ENCODE peak calls at places on chromosomes 4 and X, in ten cellular contexts. Z is posterior cingulate gyrus; O is endothelial cell; L is sigmoid colon; J is G401; R is GM23248; G is EH; T is left cardiac atrium; A is GM03348; F is CD8-positive, alpha-beta memory T cell. X is an unnamed sample.
A peak's percentile ranks its signal among the peaks of the same experiment; 100 is the strongest.

GRCh38 chrX:47643926-47644325 is 6.4 kb downstream of the ELK1 start:
- DNase-seq in G (peak; percentile 45), R (peak; percentile 41), F (no peak), O (no peak), A (peak; percentile 15), Z (no peak), T (no peak), J (peak; percentile 59), L (no peak), X (peak; percentile 72)

GRCh38 chr4:105990933-105991332 is 95.7 kb downstream of the NPNT start:
- DNase-seq in G (peak; percentile 76), F (no peak), T (peak; percentile 81), J (peak; percentile 96), L (peak; percentile 89), A (peak; percentile 65), O (no peak), Z (peak; percentile 90), R (peak; percentile 86), X (peak; percentile 84)

GRCh38 chrX:71100581-71101505 is 5.2 kb downstream of the FOXO4 start:
- DNase-seq in O (no peak), F (peak; percentile 44), A (no peak), T (no peak), L (no peak), G (no peak), R (no peak), Z (no peak), J (no peak), X (no peak)

GRCh38 chrX:96244955-96245354 is 439.7 kb upstream of the DIAPH2 start:
- DNase-seq in Z (no peak), L (no peak), O (no peak), T (no peak), F (no peak), G (no peak), A (no peak), J (no peak), R (no peak), X (no peak)

GRCh38 chr4:152605641-152606304 is 69.9 kb upstream of the FBXW7 start:
- DNase-seq in F (no peak), A (peak; percentile 77), O (no peak), Z (no peak), T (no peak), R (peak; percentile 88), G (peak; percentile 86), L (no peak), J (no peak), X (no peak)

GRCh38 chr4:137794779-137795178 is 262.5 kb upstream of the PCDH18 start:
- DNase-seq in T (no peak), G (no peak), F (no peak), A (peak; percentile 4), J (no peak), L (no peak), O (no peak), Z (no peak), R (peak; percentile 26), X (no peak)

GRCh38 chr4:84531689-84532088 is 32.6 kb upstream of the NKX6-1 start:
- DNase-seq in O (no peak), Z (no peak), T (no peak), L (no peak), F (no peak), R (no peak), J (no peak), A (no peak), G (peak; percentile 3), X (no peak)

GRCh38 chr4:55078987-55079386 is 46.4 kb downstream of the KDR start:
- DNase-seq in T (peak; percentile 81), G (peak; percentile 70), J (no peak), O (no peak), A (peak; percentile 86), F (no peak), R (peak; percentile 93), Z (no peak), L (no peak), X (peak; percentile 97)

GRCh38 chr4:105807496-105807895 is 87.8 kb upstream of the NPNT start:
- DNase-seq in R (peak; percentile 9), O (no peak), F (no peak), A (no peak), J (no peak), T (no peak), G (peak; percentile 25), L (no peak), Z (no peak), X (peak; percentile 42)

GRCh38 chrX:123422875-123423274 is 238.8 kb downstream of the GRIA3 start:
- DNase-seq in T (no peak), Z (peak; percentile 66), F (no peak), J (no peak), L (no peak), R (peak; percentile 60), A (peak; percentile 17), O (peak; percentile 3), G (peak; percentile 51), X (peak; percentile 67)

GRCh38 chr4:100848865-100849264 is 331.0 kb upstream of the EMCN start:
- DNase-seq in T (no peak), R (no peak), A (no peak), G (no peak), O (no peak), Z (no peak), F (no peak), J (no peak), L (no peak), X (no peak)

GRCh38 chr4:155769092-155769491 is 10.3 kb downstream of the GUCY1B1 start:
- DNase-seq in A (no peak), L (no peak), F (no peak), T (no peak), G (no peak), R (no peak), Z (no peak), J (no peak), O (no peak), X (no peak)

GRCh38 chr4:88018471-88018870 is 11.0 kb downstream of the PKD2 start:
- DNase-seq in L (peak; percentile 89), T (peak; percentile 39), R (peak; percentile 94), A (no peak), F (no peak), J (peak; percentile 70), Z (no peak), O (no peak), G (peak; percentile 78), X (peak; percentile 52)

GRCh38 chr4:73583661-73584060 is 36.6 kb downstream of the RASSF6 start:
- DNase-seq in F (no peak), T (no peak), R (no peak), A (no peak), Z (no peak), G (no peak), L (no peak), J (no peak), O (no peak), X (no peak)

GRCh38 chr4:158760866-158761265 is 8.0 kb upstream of the FNIP2 start:
- DNase-seq in J (no peak), L (no peak), Z (no peak), R (peak; percentile 47), T (no peak), A (no peak), G (peak; percentile 73), O (no peak), F (no peak), X (no peak)

GRCh38 chrX:19807414-19807813 is 80.0 kb downstream of the SH3KBP1 start:
- DNase-seq in G (no peak), Z (no peak), O (no peak), A (no peak), J (no peak), L (no peak), R (no peak), F (no peak), T (no peak), X (no peak)

GRCh38 chr4:17111959-17112659 is 213.7 kb upstream of the LDB2 start:
- DNase-seq in A (no peak), L (no peak), F (no peak), O (peak; percentile 61), G (no peak), R (peak; percentile 21), Z (no peak), T (no peak), J (no peak), X (peak; percentile 16)

GRCh38 chr4:99811850-99812249 is 4.8 kb upstream of the DAPP1 start:
- DNase-seq in R (peak; percentile 52), J (peak; percentile 4), G (peak; percentile 37), A (peak; percentile 9), O (peak; percentile 28), F (peak; percentile 43), L (no peak), T (no peak), Z (no peak), X (peak; percentile 51)

GRCh38 chr4:169420291-169420690 is 149.5 kb upstream of the SH3RF1 start:
- DNase-seq in O (no peak), T (no peak), F (no peak), J (no peak), R (no peak), Z (no peak), A (no peak), G (peak; percentile 35), L (no peak), X (no peak)